ENCODE peak calls at places on chromosomes 16 and 17, in four cellular contexts. M, V, R and I are unnamed samples.

GRCh38 chr16:56956076-56956475 is 5.7 kb upstream of the CETP start:
- DNase-seq in M (no peak), R (no peak), V (no peak), I (no peak)

GRCh38 chr16:67029249-67030096 is 524 bp downstream of the CBFB start:
- DNase-seq in V (peak; percentile 48), R (peak; percentile 52), M (no peak), I (peak; percentile 36)

GRCh38 chr16:3028716-3029319 is 5.0 kb downstream of the THOC6 start:
- DNase-seq in V (no peak), M (no peak), R (no peak), I (no peak)

GRCh38 chr16:4574919-4575705 is 19.0 kb downstream of the C16orf96 start:
- DNase-seq in R (no peak), M (no peak), V (no peak), I (no peak)

GRCh38 chr17:20072692-20072992 is 63.5 kb downstream of the SPECC1 start:
- DNase-seq in M (no peak), R (no peak), V (no peak), I (no peak)

GRCh38 chr17:17971431-17972125 is 622 bp downstream of the TOM1L2 start:
- DNase-seq in V (peak; percentile 33), M (no peak), R (no peak), I (no peak)

GRCh38 chr17:42200702-42201101 is 6.4 kb upstream of the GHDC start:
- DNase-seq in R (peak; percentile 88), V (no peak), M (no peak), I (peak; percentile 36)

GRCh38 chr16:11308493-11309283 is 27.6 kb upstream of the PRM1 start:
- DNase-seq in M (no peak), R (no peak), V (no peak), I (no peak)

GRCh38 chr16:84700518-84701277 is 898 bp downstream of the USP10 start:
- DNase-seq in V (peak; percentile 18), R (peak; percentile 30), M (no peak), I (no peak)

GRCh38 chr16:67077871-67078270 is 31.9 kb upstream of the PHAF1 start:
- DNase-seq in V (no peak), R (no peak), M (no peak), I (no peak)

GRCh38 chr17:68909066-68909465 is 46.1 kb downstream of the ABCA8 start:
- DNase-seq in M (peak; percentile 71), V (no peak), R (peak; percentile 95), I (peak; percentile 95)

GRCh38 chr16:84303023-84303422 is 8.3 kb downstream of the WFDC1 start:
- DNase-seq in V (no peak), M (no peak), R (no peak), I (peak; percentile 80)

GRCh38 chr17:74782571-74782970 is 6.4 kb upstream of the NAT9 start:
- DNase-seq in V (no peak), R (no peak), M (no peak), I (no peak)

GRCh38 chr16:9970796-9971195 is 211.4 kb downstream of the GRIN2A start:
- DNase-seq in R (no peak), M (no peak), V (no peak), I (no peak)

GRCh38 chr17:50268040-50268439 is 6.2 kb upstream of the TMEM92 start:
- DNase-seq in M (no peak), V (no peak), R (no peak), I (no peak)

GRCh38 chr16:55949518-55949917 is 74.3 kb upstream of the CES5A start:
- DNase-seq in V (peak; percentile 87), M (peak; percentile 26), R (no peak), I (peak; percentile 57)

GRCh38 chr16:72203401-72203800 is 31.4 kb upstream of the PMFBP1 start:
- DNase-seq in V (peak; percentile 54), M (no peak), R (peak; percentile 53), I (peak; percentile 8)

GRCh38 chr17:28394717-28395116 is 11.3 kb downstream of the SLC46A1 start:
- DNase-seq in R (peak; percentile 28), V (peak; percentile 58), M (no peak), I (peak; percentile 65)

GRCh38 chr17:19306160-19307111 is 56.1 kb downstream of the B9D1 start:
- DNase-seq in R (no peak), M (no peak), V (peak; percentile 18), I (no peak)

GRCh38 chr17:55067697-55068439 is 99.3 kb downstream of the STXBP4 start:
- DNase-seq in M (no peak), V (peak; percentile 17), R (peak; percentile 46), I (peak; percentile 41)

GRCh38 chr16:17370233-17371013 is 100.3 kb downstream of the XYLT1 start:
- DNase-seq in R (no peak), V (peak; percentile 46), M (no peak), I (peak; percentile 81)

GRCh38 chr17:17877548-17878358 is 41.0 kb upstream of the SREBF1 start:
- DNase-seq in M (no peak), R (peak; percentile 97), V (peak; percentile 72), I (peak; percentile 95)

GRCh38 chr17:71878271-71878670 is 242.5 kb upstream of the SOX9 start:
- DNase-seq in V (no peak), M (no peak), R (no peak), I (no peak)